ENCODE peak calls at places on chromosomes 2 and 18, in four cellular contexts. C, U, V and N are unnamed samples. For H3K4me1, the result is how much of the 10 kb centered on the place peaks cover.

GRCh38 chr2:55772309-55772980 is 78.8 kb upstream of the PNPT1 start:
- DNase-seq in C (no peak), U (no peak), V (no peak), N (no peak)

GRCh38 chr2:212242739-212243138 is 295.9 kb downstream of the ERBB4 start:
- DNase-seq in V (no peak), U (no peak), C (no peak), N (no peak)

GRCh38 chr18:31679133-31679731 is 5.1 kb downstream of the B4GALT6 start:
- DNase-seq in U (peak), C (no peak), V (no peak), N (no peak)

GRCh38 chr2:241767464-241768250 is 9.0 kb upstream of the GAL3ST2 start:
- DNase-seq in U (no peak), V (peak), C (no peak), N (no peak)

GRCh38 chr2:120291464-120292311 is 39.0 kb downstream of the RALB start:
- DNase-seq in C (no peak), U (no peak), V (peak), N (no peak)

GRCh38 chr18:42640160-42640559 is 475.3 kb downstream of the RIT2 start:
- DNase-seq in C (no peak), V (no peak), U (no peak), N (no peak)

GRCh38 chr18:26863921-26864497 is 1.5 kb downstream of the AQP4 start:
- DNase-seq in C (no peak), V (no peak), U (no peak), N (no peak)

GRCh38 chr18:21242141-21243040 is at the start of gene GREB1L:
- DNase-seq in V (peak), U (no peak), C (peak), N (peak)

DNA sequence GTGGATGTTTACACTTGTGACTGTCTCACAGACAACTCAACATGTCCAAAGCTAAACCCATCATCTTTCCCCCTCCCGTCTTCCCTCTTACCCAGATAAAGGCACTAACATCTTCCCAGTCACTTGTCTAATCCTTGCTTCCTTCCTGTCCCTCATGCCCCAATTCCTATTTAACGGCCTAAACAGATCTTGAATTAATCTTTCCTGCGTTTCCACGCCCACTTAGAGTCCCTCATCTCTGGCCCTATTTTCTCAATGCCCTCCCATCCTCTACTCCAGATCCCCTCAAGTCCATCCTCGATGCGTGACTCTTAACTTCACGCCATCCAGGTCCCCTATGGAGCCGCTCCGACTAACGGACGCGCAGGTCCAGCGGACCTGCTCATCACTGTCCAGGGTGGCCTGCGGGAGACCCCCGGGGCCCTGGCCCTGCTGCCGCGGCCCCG is 682 bp upstream of the SCLY start:
- DNase-seq in U (no peak), C (no peak), V (no peak), N (no peak)
- H3K4me1 ChIP-seq in U (under half), C (under half), V (under half), N (under half)

DNA sequence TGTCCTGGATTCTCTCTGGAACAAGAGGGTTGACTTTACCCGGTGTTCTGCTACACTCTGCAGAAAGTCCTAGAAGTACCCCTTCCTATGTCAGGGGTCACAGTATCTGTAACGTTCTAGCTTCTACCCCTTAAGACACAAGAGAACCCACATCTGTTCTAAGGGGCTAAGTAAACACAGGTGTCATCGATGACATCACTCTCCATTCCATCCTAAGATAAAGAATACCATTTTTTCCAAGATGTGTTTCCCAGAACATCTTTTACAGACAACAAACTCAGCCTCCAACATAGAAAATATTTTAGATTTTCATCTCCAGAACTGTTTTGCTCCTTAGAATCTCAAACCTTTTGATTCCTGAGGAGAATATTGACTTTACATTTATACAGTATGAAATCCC is 239.1 kb downstream of the TRIB2 start:
- DNase-seq in U (no peak), C (no peak), V (no peak), N (no peak)
- H3K4me3 ChIP-seq in U (no peak), C (no peak), V (no peak), N (no peak)

DNA sequence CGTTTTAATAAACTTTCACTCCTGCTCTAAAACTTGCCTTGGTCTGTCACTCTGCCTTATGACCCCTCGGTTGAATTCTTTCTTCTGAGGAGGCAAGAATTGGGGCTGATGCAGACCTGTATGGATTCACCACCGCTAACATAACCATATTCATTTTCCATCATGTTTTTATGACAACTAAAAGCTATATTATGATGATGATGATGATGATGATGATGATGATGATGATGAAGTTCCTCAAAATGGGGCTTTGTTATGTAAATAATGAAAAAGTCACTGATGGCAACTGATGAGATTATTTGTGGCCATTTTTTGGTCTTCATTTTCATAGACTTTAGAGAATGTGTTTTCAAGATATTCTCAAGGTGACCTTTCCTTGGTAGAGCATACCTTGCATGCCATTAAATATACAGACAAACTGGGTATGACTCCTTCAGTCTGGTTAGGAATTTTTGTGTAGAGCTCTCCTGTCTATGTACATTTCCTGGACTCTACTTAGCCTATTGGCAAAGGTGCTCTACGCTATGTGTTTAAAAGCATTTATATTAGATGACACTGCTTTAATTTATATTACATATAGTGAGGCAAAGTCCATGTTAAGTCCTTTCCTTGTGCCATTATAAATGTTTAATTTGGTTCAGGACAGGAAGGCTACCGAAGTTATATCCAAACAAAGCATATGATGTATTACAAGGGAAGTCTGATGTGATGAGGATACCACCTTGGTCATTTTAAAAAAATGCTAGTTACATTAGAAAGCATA is 117.6 kb upstream of the RAB27B start:
- DNase-seq in U (no peak), V (no peak), C (no peak), N (no peak)
- H3K4me1 ChIP-seq in U (under half), V (under half), C (under half), N (under half)

DNA sequence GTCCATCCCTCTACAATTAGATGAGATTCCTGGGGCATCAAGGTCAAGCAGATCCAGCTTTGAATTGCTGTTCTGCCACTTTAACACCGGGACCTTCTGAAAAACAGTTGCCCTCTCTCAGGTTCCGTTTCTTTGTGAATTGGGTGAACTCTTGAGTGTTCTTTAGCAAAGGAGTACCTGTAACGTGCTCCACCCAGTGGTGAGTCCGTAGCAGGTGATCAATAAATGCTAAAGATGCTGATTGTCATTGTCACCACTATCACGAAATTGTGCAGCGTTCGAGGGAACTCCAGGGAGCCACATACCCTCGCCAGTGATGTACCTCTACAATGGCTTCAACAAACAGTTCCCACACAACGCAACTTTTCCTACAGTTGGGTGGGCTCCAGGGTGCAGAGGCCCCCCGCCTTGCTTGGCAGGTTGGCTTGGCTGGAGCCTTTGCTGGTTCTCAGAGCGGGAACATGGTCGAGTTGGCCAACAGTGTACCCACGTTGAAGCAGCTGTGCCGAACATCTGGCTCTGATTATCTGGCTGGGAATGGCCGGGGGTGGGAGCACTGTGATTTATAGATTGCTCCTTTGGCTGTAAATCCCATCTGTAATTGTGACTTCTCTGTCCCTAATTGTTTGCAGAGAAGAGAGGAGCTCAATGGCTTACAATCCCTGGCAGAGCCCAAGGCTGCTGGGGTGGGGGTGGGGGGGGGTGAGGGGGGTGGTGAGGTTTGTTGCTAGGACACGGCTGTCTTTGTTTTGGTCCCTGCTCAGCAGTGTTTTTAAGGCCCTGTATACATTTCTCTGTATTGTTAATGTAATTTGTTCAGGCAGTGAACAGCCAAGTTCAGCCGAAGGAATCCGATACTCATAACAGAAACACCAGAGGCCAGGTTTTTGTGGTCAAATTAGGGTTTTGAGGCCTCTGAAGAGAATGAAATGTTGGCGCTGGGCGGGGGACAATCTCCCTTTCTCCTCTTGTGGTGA is 82.2 kb downstream of the TCF7L1 start:
- DNase-seq in V (peak), U (no peak), C (no peak), N (no peak)
- H3K4me3 ChIP-seq in V (no peak), U (no peak), C (peak), N (no peak)